ENCODE peak calls at places on chromosomes 6 and 20, in seven cellular contexts. M is GM13976, B is MM.1S, X is BJ, R is foreskin fibroblast, A is GM10248, W is PC-9. V is an unnamed sample.

GRCh38 chr20:60037120-60037499 is 78.9 kb downstream of the CDH26 start:
- DNase-seq in B (no peak), M (no peak), A (no peak), W (no peak), R (peak; percentile 31), X (no peak), V (no peak)

GRCh38 chr6:147534116-147534865 is 25.8 kb downstream of the SAMD5 start:
- DNase-seq in W (no peak), R (no peak), X (no peak), A (no peak), B (no peak), M (no peak), V (no peak)

GRCh38 chr20:54115172-54115854 is 44.9 kb upstream of the BCAS1 start:
- DNase-seq in W (no peak), M (no peak), R (peak; percentile 34), B (no peak), X (no peak), A (no peak), V (no peak)

GRCh38 chr6:79076881-79077641 is 993 bp downstream of the PHIP start:
- DNase-seq in M (peak; percentile 84), W (peak; percentile 75), B (peak; percentile 87), X (peak; percentile 67), R (peak; percentile 97), A (peak; percentile 84), V (peak; percentile 69)

GRCh38 chr6:31948753-31949413 is 3.0 kb downstream of the CFB start:
- DNase-seq in A (no peak), M (no peak), B (no peak), R (peak; percentile 33), X (no peak), W (peak; percentile 86), V (no peak)

GRCh38 chr6:79557683-79558082 is 20.5 kb upstream of the LCA5 start:
- DNase-seq in B (no peak), W (no peak), R (no peak), M (no peak), X (no peak), A (no peak), V (no peak)

GRCh38 chr20:48667889-48668413 is 159.8 kb downstream of the PREX1 start:
- DNase-seq in A (no peak), M (no peak), B (no peak), W (no peak), R (no peak), X (no peak), V (no peak)

GRCh38 chr6:379367-380181 is 12.0 kb upstream of the IRF4 start:
- DNase-seq in W (peak; percentile 54), X (no peak), B (no peak), R (no peak), A (peak; percentile 79), M (peak; percentile 81), V (no peak)

GRCh38 chr20:11686900-11687543 is 230.7 kb upstream of the BTBD3 start:
- DNase-seq in X (no peak), W (no peak), M (no peak), B (no peak), R (peak; percentile 4), A (no peak), V (no peak)

GRCh38 chr20:7490288-7490687 is 450.0 kb downstream of the HAO1 start:
- DNase-seq in B (no peak), M (no peak), R (no peak), W (no peak), X (no peak), A (no peak), V (no peak)

GRCh38 chr6:21033575-21034026 is 499.3 kb downstream of the CDKAL1 start:
- DNase-seq in X (peak; percentile 46), A (no peak), R (peak; percentile 83), B (no peak), W (no peak), M (no peak), V (no peak)

GRCh38 chr6:15378864-15379263 is 133.0 kb downstream of the JARID2 start:
- DNase-seq in B (no peak), A (no peak), R (peak; percentile 45), W (no peak), M (no peak), X (no peak), V (no peak)

GRCh38 chr6:127976796-127977195 is 75.9 kb upstream of the THEMIS start:
- DNase-seq in M (no peak), A (no peak), X (no peak), R (no peak), W (no peak), B (no peak), V (no peak)

GRCh38 chr6:31521835-31522234 is 6.9 kb upstream of the MCCD1 start:
- DNase-seq in M (no peak), R (no peak), X (no peak), B (no peak), A (no peak), W (no peak), V (no peak)

GRCh38 chr20:16020971-16021370 is 552.3 kb downstream of the KIF16B start:
- DNase-seq in W (peak; percentile 76), B (no peak), A (no peak), X (no peak), R (peak; percentile 57), M (no peak), V (no peak)

GRCh38 chr6:52531396-52531795 is 45.5 kb downstream of the TRAM2 start:
- DNase-seq in B (no peak), R (no peak), M (no peak), A (no peak), X (no peak), W (no peak), V (no peak)

GRCh38 chr20:23856736-23857135 is 22.8 kb downstream of the CST5 start:
- DNase-seq in R (no peak), A (no peak), B (no peak), M (no peak), X (no peak), W (peak; percentile 68), V (no peak)

GRCh38 chr6:44456070-44456965 is 68.8 kb downstream of the CDC5L start:
- DNase-seq in M (peak; percentile 78), W (no peak), B (peak; percentile 61), R (peak; percentile 29), X (no peak), A (peak; percentile 78), V (no peak)

GRCh38 chr6:33069021-33069738 is 4.3 kb downstream of the HLA-DPA1 start:
- DNase-seq in R (no peak), W (no peak), X (no peak), B (no peak), M (no peak), A (no peak), V (no peak)
- TF ChIP-seq CTCF in R (no peak), W (no peak), X (no peak), B (no peak), M (no peak), A (no peak), V (no peak)

DNA sequence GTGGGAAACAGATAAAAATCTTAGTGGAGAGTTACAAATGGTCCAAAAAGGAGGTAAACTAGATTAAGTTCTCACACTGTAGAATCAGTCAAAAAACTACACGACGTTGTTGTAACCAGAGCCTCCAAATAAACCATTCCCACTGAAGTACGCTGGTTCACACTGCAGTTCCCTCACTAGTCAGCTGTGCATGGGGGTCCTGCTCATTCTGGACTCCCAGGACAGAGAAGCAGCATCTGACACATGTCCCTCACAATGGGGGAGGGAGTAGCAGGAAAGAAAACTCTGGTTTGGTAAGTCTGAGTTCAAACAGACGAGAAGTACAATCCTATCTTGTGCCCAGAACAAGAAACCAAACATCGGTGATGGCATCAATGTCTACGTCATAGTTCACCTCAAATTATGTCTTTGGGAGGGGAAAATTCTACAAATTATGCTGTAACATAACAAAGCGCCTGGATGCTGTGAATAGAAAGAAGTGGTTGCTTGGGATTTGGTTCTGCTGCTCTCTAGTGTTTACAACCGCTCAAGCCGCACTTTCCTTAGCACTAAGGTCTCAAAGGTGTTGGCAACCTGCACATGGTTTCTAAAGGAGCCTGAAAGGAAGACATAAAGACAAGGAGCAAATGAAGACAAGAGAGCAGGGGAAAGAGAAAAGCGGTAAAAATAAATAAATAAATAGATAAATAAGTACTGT is 208.0 kb downstream of the GMDS start:
- DNase-seq in B (no peak), R (no peak), W (no peak), X (no peak), M (no peak), A (no peak), V (no peak)
- TF ChIP-seq CTCF in B (no peak), R (no peak), W (no peak), X (no peak), M (no peak), A (no peak), V (peak; percentile 54)

GRCh38 chr6:37126961-37127360 is 43.0 kb upstream of the PIM1 start:
- DNase-seq in B (no peak), R (no peak), W (no peak), X (no peak), A (no peak), M (no peak), V (no peak)

GRCh38 chr6:37127961-37128862 is 41.7 kb upstream of the PIM1 start:
- DNase-seq in B (no peak), R (no peak), X (no peak), M (no peak), W (peak; percentile 81), A (no peak), V (no peak)

GRCh38 chr6:37123957-37124729 is 45.8 kb upstream of the PIM1 start:
- DNase-seq in R (no peak), X (no peak), B (no peak), W (no peak), M (no peak), A (no peak), V (no peak)

GRCh38 chr6:37125779-37126553 is 44.0 kb upstream of the PIM1 start:
- DNase-seq in W (peak; percentile 71), A (no peak), R (no peak), M (no peak), B (no peak), X (no peak), V (no peak)

GRCh38 chr6:37126554-37126906 is 43.4 kb upstream of the PIM1 start:
- DNase-seq in R (no peak), B (no peak), M (no peak), A (no peak), X (no peak), W (no peak), V (no peak)
- TF ChIP-seq CTCF in R (no peak), B (no peak), M (no peak), A (no peak), X (no peak), W (no peak), V (no peak)

DNA sequence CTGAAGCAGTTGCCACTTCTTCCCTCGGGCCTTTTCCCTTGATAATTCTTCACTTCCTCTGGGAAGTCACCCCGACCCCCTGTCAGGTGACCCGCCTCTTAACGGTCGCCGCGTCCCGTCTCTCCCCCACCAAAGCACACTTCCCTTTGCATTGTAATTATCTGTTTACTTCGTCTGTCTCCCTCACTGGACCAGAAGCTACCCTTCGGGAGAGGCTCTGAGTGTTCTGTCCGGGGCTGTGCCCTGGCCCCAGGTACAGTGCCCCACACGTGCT is 771 bp upstream of the SNAI1 start:
- DNase-seq in X (no peak), R (no peak), A (no peak), M (no peak), W (no peak), B (no peak), V (no peak)
- TF ChIP-seq CTCF in X (no peak), R (no peak), A (no peak), M (no peak), W (no peak), B (no peak), V (no peak)

GRCh38 chr20:46761566-46761965 is 52.1 kb downstream of the SLC2A10 start:
- DNase-seq in R (no peak), A (no peak), M (no peak), X (no peak), W (no peak), B (no peak), V (no peak)
- TF ChIP-seq CTCF in R (no peak), A (no peak), M (no peak), X (no peak), W (no peak), B (no peak), V (no peak)

V was measured in ascending aorta.